ENCODE peak calls at places on chromosomes 5 and 9, in seven cellular contexts. One of them, this sample, is unnamed.
A peak's percentile ranks its signal among the peaks of the same experiment; 100 is the strongest.

GRCh38 chr5:176761755-176762154 is 48.6 kb upstream of the UNC5A start:
- DNase-seq in AG10803: no peak
- DNase-seq in cardiac fibroblast: no peak
- DNase-seq in kidney glomerular epithelial cell: no peak
- DNase-seq in NCI-H1092: no peak
- DNase-seq in HFFc6: no peak
- DNase-seq in activated naive CD8-positive, alpha-beta T cell treated with anti-CD3 and anti-CD28 coated beads for 36 hours: no peak
- DNase-seq in this sample: no peak

GRCh38 chr5:151202381-151203139 is 21.3 kb downstream of the CCDC69 start:
- DNase-seq in cardiac fibroblast: peak; percentile 94
- DNase-seq in HFFc6: peak; percentile 68
- DNase-seq in kidney glomerular epithelial cell: no peak
- DNase-seq in AG10803: peak; percentile 78
- DNase-seq in NCI-H1092: no peak
- DNase-seq in activated naive CD8-positive, alpha-beta T cell treated with anti-CD3 and anti-CD28 coated beads for 36 hours: peak; percentile 52
- DNase-seq in this sample: no peak

GRCh38 chr5:149113669-149114068 is 27.6 kb upstream of the ABLIM3 start:
- DNase-seq in AG10803: peak; percentile 79
- DNase-seq in HFFc6: peak; percentile 77
- DNase-seq in kidney glomerular epithelial cell: peak; percentile 81
- DNase-seq in cardiac fibroblast: peak; percentile 82
- DNase-seq in activated naive CD8-positive, alpha-beta T cell treated with anti-CD3 and anti-CD28 coated beads for 36 hours: no peak
- DNase-seq in NCI-H1092: no peak
- DNase-seq in this sample: no peak

GRCh38 chr9:95924955-95925354 is 49.5 kb downstream of the ERCC6L2 start:
- DNase-seq in NCI-H1092: no peak
- DNase-seq in kidney glomerular epithelial cell: no peak
- DNase-seq in activated naive CD8-positive, alpha-beta T cell treated with anti-CD3 and anti-CD28 coated beads for 36 hours: no peak
- DNase-seq in HFFc6: no peak
- DNase-seq in cardiac fibroblast: no peak
- DNase-seq in AG10803: no peak
- DNase-seq in this sample: no peak

GRCh38 chr5:40150896-40151295 is 528.8 kb upstream of the PTGER4 start:
- DNase-seq in cardiac fibroblast: no peak
- DNase-seq in activated naive CD8-positive, alpha-beta T cell treated with anti-CD3 and anti-CD28 coated beads for 36 hours: no peak
- DNase-seq in kidney glomerular epithelial cell: no peak
- DNase-seq in AG10803: no peak
- DNase-seq in NCI-H1092: no peak
- DNase-seq in HFFc6: no peak
- DNase-seq in this sample: no peak

GRCh38 chr9:16422114-16422513 is 448.4 kb downstream of the BNC2 start:
- DNase-seq in AG10803: no peak
- DNase-seq in HFFc6: no peak
- DNase-seq in kidney glomerular epithelial cell: no peak
- DNase-seq in activated naive CD8-positive, alpha-beta T cell treated with anti-CD3 and anti-CD28 coated beads for 36 hours: no peak
- DNase-seq in cardiac fibroblast: no peak
- DNase-seq in NCI-H1092: no peak
- DNase-seq in this sample: no peak

GRCh38 chr9:133160742-133161541 is 2.8 kb downstream of the GBGT1 start:
- DNase-seq in activated naive CD8-positive, alpha-beta T cell treated with anti-CD3 and anti-CD28 coated beads for 36 hours: peak; percentile 34
- DNase-seq in AG10803: peak; percentile 77
- DNase-seq in cardiac fibroblast: peak; percentile 85
- DNase-seq in HFFc6: peak; percentile 68
- DNase-seq in kidney glomerular epithelial cell: no peak
- DNase-seq in NCI-H1092: peak; percentile 38
- DNase-seq in this sample: no peak

GRCh38 chr5:171521219-171521633 is 101.8 kb downstream of the FGF18 start:
- DNase-seq in kidney glomerular epithelial cell: peak; percentile 93
- DNase-seq in AG10803: peak; percentile 95
- DNase-seq in activated naive CD8-positive, alpha-beta T cell treated with anti-CD3 and anti-CD28 coated beads for 36 hours: no peak
- DNase-seq in cardiac fibroblast: peak; percentile 94
- DNase-seq in NCI-H1092: no peak
- DNase-seq in HFFc6: peak; percentile 94
- DNase-seq in this sample: no peak

GRCh38 chr5:72505026-72505425 is 2.2 kb downstream of the ZNF366 start:
- DNase-seq in NCI-H1092: no peak
- DNase-seq in activated naive CD8-positive, alpha-beta T cell treated with anti-CD3 and anti-CD28 coated beads for 36 hours: no peak
- DNase-seq in AG10803: no peak
- DNase-seq in kidney glomerular epithelial cell: no peak
- DNase-seq in HFFc6: no peak
- DNase-seq in cardiac fibroblast: no peak
- DNase-seq in this sample: no peak